ENCODE peak calls at places on chromosomes 13 and 19, in seven cellular contexts. V is mesenchymal stem cell, N is neuronal stem cell, A is mesendoderm, I is IMR-90, W is H9, M is H1. K is an unnamed sample.

GRCh38 chr13:90792335-90792734 is 555.2 kb upstream of the MIR17HG start:
- DNase-seq in V (no peak), N (no peak), A (no peak), I (no peak), W (no peak), M (no peak), K (no peak)

GRCh38 chr13:110869231-110869804 is 45.6 kb downstream of the ANKRD10 start:
- DNase-seq in V (no peak), N (no peak), A (no peak), I (no peak), W (no peak), M (no peak), K (peak; percentile 31)

GRCh38 chr19:18280247-18281081 is 958 bp downstream of the JUND start:
- DNase-seq in V (peak; percentile 91), N (no peak), A (peak; percentile 79), I (peak; percentile 69), W (peak; percentile 60), M (no peak), K (peak; percentile 79)

GRCh38 chr13:80798576-80799133 is 457.7 kb upstream of the SPRY2 start:
- DNase-seq in V (peak; percentile 16), N (no peak), A (no peak), I (no peak), W (no peak), M (no peak), K (no peak)

GRCh38 chr13:29143864-29144263 is 323.7 kb downstream of the MTUS2 start:
- DNase-seq in V (no peak), N (no peak), A (no peak), I (no peak), W (no peak), M (no peak), K (no peak)

GRCh38 chr19:19732579-19733501 is at the start of gene ZNF14:
- DNase-seq in V (peak; percentile 94), N (peak; percentile 85), A (peak; percentile 97), I (peak; percentile 90), W (peak; percentile 96), M (peak; percentile 83), K (peak; percentile 97)

GRCh38 chr13:34013061-34013460 is 195.1 kb downstream of the RFC3 start:
- DNase-seq in V (no peak), N (no peak), A (no peak), I (no peak), W (no peak), M (no peak), K (peak; percentile 33)

GRCh38 chr19:52961981-52962380 is 700 bp downstream of the ZNF816 start:
- DNase-seq in V (no peak), N (no peak), A (no peak), I (no peak), W (no peak), M (no peak), K (peak; percentile 18)

GRCh38 chr13:27298849-27299248 is 28.2 kb downstream of the RASL11A start:
- DNase-seq in V (no peak), N (no peak), A (no peak), I (no peak), W (no peak), M (no peak), K (no peak)

GRCh38 chr19:18589380-18590272 is 1.0 kb downstream of the REX1BD start:
- DNase-seq in V (peak; percentile 79), N (peak; percentile 81), A (peak; percentile 94), I (peak; percentile 55), W (peak; percentile 93), M (peak; percentile 69), K (peak; percentile 80)

GRCh38 chr19:3556423-3556977 is 886 bp downstream of the MFSD12 start:
- DNase-seq in V (no peak), N (no peak), A (no peak), I (no peak), W (no peak), M (no peak), K (no peak)
- H3K4me1 ChIP-seq in V (peaks cover 46% of the 10 kb centered on the region), N (peaks cover 10% of the 10 kb centered on the region), A (no peaks in the 10 kb centered on the region), I (peaks cover 16% of the 10 kb centered on the region), W (no peaks in the 10 kb centered on the region), M (peaks cover 5% of the 10 kb centered on the region), K (peaks cover 22% of the 10 kb centered on the region)

GRCh38 chr19:16041571-16042386 is 34.5 kb upstream of the TPM4 start:
- DNase-seq in V (peak; percentile 72), N (peak; percentile 63), A (peak; percentile 81), I (peak; percentile 52), W (peak; percentile 88), M (peak; percentile 50), K (peak; percentile 91)
- H3K27ac ChIP-seq in V (no peak overlapping the region), N (no peak overlapping the region), A (no peak overlapping the region), I (peak overlapping the region; percentile 12), W (no peak overlapping the region), M (no peak overlapping the region), K (no peak overlapping the region)

DNA sequence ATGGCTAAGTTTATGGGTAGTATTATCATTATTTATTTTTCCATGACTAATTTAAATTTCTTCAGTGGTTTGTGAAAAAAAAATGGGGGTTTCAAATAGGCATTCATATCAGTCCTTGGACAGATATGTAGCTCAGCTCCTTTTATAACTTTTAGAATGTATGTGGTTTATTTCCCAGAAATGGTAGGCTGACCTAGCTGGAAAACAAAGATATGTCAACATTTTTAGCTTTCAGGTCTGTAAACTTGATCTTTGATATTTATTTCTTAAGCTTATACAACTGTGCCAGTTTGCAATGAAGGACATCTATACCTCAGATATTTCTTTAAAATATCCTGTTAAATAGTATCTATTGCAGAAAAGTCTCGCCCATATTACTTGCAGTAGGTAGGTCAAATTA is 1815.5 kb downstream of the SLITRK5 start:
- DNase-seq in V (no peak), N (no peak), A (no peak), I (no peak), W (no peak), M (no peak), K (no peak)
- H2BK5ac ChIP-seq in V (no peak overlapping the region), N (no peak overlapping the region), A (no peak overlapping the region), I (no peak overlapping the region), W (no peak overlapping the region), M (no peak overlapping the region), K (no peak overlapping the region)

DNA sequence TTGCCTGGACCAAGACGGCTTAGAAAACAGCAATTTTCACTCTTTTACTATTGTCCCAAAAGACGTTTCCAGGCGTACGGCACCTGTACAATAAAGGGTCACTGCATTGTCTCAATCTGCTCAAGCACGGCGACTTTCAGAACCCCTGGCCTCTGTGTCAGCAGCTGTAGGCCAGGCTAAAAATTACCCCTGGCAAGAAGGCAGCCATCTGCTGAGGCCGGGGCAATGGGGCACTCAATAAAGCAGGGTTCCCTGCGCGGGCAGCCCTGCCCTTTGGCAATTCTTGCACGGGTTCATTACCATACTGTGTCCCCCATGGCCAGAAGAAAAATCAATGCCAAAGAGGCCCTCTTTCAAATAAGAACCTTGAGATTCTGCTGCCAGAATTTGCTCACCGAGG is 52.1 kb downstream of the STK24 start:
- DNase-seq in V (no peak), N (no peak), A (no peak), I (no peak), W (no peak), M (no peak), K (no peak)
- H3K4me1 ChIP-seq in V (peaks cover 33% of the 10 kb centered on the region), N (peaks cover 33% of the 10 kb centered on the region), A (peaks cover 24% of the 10 kb centered on the region), I (peaks cover 23% of the 10 kb centered on the region), W (peaks cover 13% of the 10 kb centered on the region), M (peaks cover 17% of the 10 kb centered on the region), K (peaks cover 7% of the 10 kb centered on the region)

GRCh38 chr13:31517599-31517998 is 221.7 kb upstream of the RXFP2 start:
- DNase-seq in V (no peak), N (no peak), A (no peak), I (no peak), W (no peak), M (no peak), K (no peak)
- H3K27ac ChIP-seq in V (no peak overlapping the region), N (no peak overlapping the region), A (no peak overlapping the region), I (no peak overlapping the region), W (no peak overlapping the region), M (no peak overlapping the region), K (no peak overlapping the region)

GRCh38 chr13:82878536-82878935 is 1003.7 kb downstream of the SLITRK1 start:
- DNase-seq in V (peak; percentile 14), N (no peak), A (no peak), I (no peak), W (no peak), M (no peak), K (no peak)

DNA sequence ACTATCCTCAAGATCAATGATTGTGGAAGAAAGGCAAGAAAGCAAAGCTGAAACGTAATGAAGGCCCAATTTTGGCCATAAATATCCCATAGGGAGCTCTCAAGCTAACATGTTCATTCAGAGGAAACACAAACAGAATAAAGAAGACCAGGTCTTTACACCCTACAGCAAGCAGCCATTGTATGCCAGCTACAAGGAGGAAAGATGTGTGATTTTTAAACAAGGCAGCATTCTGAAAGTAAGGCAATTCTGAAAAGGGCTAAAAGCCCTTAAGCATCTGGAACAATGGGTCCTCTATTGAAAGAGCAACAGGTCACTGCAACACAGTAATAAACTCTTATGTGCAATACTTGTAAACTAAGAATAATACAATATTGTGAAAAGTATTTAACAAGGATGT is 1002.4 kb downstream of the SLITRK1 start:
- DNase-seq in V (no peak), N (peak; percentile 6), A (no peak), I (no peak), W (no peak), M (no peak), K (no peak)
- H2BK5ac ChIP-seq in V (no peak overlapping the region), N (no peak overlapping the region), A (no peak overlapping the region), I (no peak overlapping the region), W (no peak overlapping the region), M (no peak overlapping the region), K (no peak overlapping the region)

GRCh38 chr19:50427997-50428425 is 4.7 kb upstream of the MYBPC2 start:
- DNase-seq in V (peak; percentile 72), N (no peak), A (peak; percentile 68), I (peak; percentile 69), W (peak; percentile 85), M (peak; percentile 62), K (peak; percentile 68)

GRCh38 chr19:50431343-50432220 is 1.1 kb upstream of the MYBPC2 start:
- DNase-seq in V (peak; percentile 79), N (peak; percentile 90), A (peak; percentile 89), I (peak; percentile 57), W (peak; percentile 90), M (peak; percentile 66), K (peak; percentile 77)

GRCh38 chr19:50427318-50427925 is 5.3 kb upstream of the MYBPC2 start:
- DNase-seq in V (no peak), N (no peak), A (no peak), I (no peak), W (no peak), M (no peak), K (peak; percentile 7)

GRCh38 chr19:50430888-50431342 is 1.8 kb upstream of the MYBPC2 start:
- DNase-seq in V (no peak), N (no peak), A (no peak), I (no peak), W (no peak), M (no peak), K (no peak)

GRCh38 chr19:50428768-50429463 is 3.8 kb upstream of the MYBPC2 start:
- DNase-seq in V (no peak), N (no peak), A (no peak), I (no peak), W (no peak), M (no peak), K (no peak)
- H3K4me1 ChIP-seq in V (peaks cover 24% of the 10 kb centered on the region), N (peaks cover 13% of the 10 kb centered on the region), A (peaks cover 2% of the 10 kb centered on the region), I (peaks cover 3% of the 10 kb centered on the region), W (peaks cover 3% of the 10 kb centered on the region), M (peaks cover 13% of the 10 kb centered on the region), K (peaks cover 6% of the 10 kb centered on the region)